ENCODE peak calls at places on chromosomes 12 and 14, in nine cellular contexts. D is AG04450; O is stimulated activated CD8-positive, alpha-beta memory T cell treated with anti-CD3 and anti-CD28 coated beads, Interleukin-15, amount 100 ng/mL, for 48 hours; W is adipocyte; V is heart left ventricle; U is T-helper 2 cell; R is lower leg skin; J is neuronal stem cell; Q is DMS153. I is an unnamed sample.

GRCh38 chr14:64444984-64445845 is 20.1 kb upstream of the AKAP5 start:
- DNase-seq in D (peak), O (peak), W (peak), V (no peak), U (no peak), R (no peak), J (no peak), Q (no peak), I (no peak)

GRCh38 chr12:126480396-126480795 is 1415.2 kb downstream of the AACS start:
- DNase-seq in D (no peak), O (no peak), W (no peak), V (no peak), U (no peak), R (no peak), J (no peak), Q (no peak), I (no peak)

GRCh38 chr14:46840971-46841729 is 189.6 kb upstream of the RPL10L start:
- DNase-seq in D (no peak), O (no peak), W (no peak), V (no peak), U (no peak), R (no peak), J (no peak), Q (no peak), I (no peak)

GRCh38 chr12:62787606-62788005 is 147.3 kb downstream of the PPM1H start:
- DNase-seq in D (no peak), O (no peak), W (no peak), V (no peak), U (no peak), R (no peak), J (no peak), Q (no peak), I (no peak)

GRCh38 chr12:53951577-53952334 is 2.9 kb upstream of the HOXC12 start:
- DNase-seq in D (no peak), O (no peak), W (no peak), V (no peak), U (no peak), R (no peak), J (no peak), Q (no peak), I (no peak)

GRCh38 chr14:30521899-30522736 is 36.8 kb upstream of the G2E3 start:
- DNase-seq in D (no peak), O (no peak), W (peak), V (no peak), U (no peak), R (no peak), J (peak), Q (peak), I (no peak)

GRCh38 chr12:131896080-131896810 is 1.8 kb downstream of the ULK1 start:
- DNase-seq in D (peak), O (peak), W (peak), V (peak), U (peak), R (peak), J (peak), Q (peak), I (peak)

GRCh38 chr14:53193193-53193592 is 40.1 kb upstream of the DDHD1 start:
- DNase-seq in D (no peak), O (no peak), W (no peak), V (no peak), U (no peak), R (no peak), J (no peak), Q (no peak), I (no peak)

GRCh38 chr14:68230941-68231717 is 411.6 kb downstream of the RAD51B start:
- DNase-seq in D (no peak), O (no peak), W (peak), V (no peak), U (no peak), R (no peak), J (no peak), Q (no peak), I (no peak)

GRCh38 chr12:123271182-123271491 is 519 bp downstream of the CDK2AP1 start:
- DNase-seq in D (no peak), O (peak), W (peak), V (peak), U (peak), R (no peak), J (peak), Q (no peak), I (peak)

GRCh38 chr14:73786942-73787759 is 64.5 kb upstream of the PTGR2 start:
- DNase-seq in D (no peak), O (peak), W (peak), V (peak), U (peak), R (no peak), J (no peak), Q (no peak), I (peak)

GRCh38 chr12:41424651-41425050 is 236.5 kb downstream of the PDZRN4 start:
- DNase-seq in D (no peak), O (no peak), W (no peak), V (no peak), U (no peak), R (no peak), J (no peak), Q (no peak), I (no peak)

I was measured in T-helper 9 cell.